ENCODE peak calls at places on chromosomes 6 and 20, in seven cellular contexts. S is H4; M is neural progenitor cell; X is activated CD4-positive, alpha-beta T cell treated with anti-CD3 and anti-CD28 coated beads, Interleukin-2, amount 10 ng/mL, durations not matched to agents 7 days and 5 days; W is ureter; Y is SHP77; A is RPMI7951. L is an unnamed sample.

GRCh38 chr6:45450801-45451200 is 73.1 kb upstream of the SUPT3H start:
- DNase-seq in S (no peak), W (no peak), X (no peak), M (no peak), Y (no peak), A (peak; percentile 24), L (no peak)

GRCh38 chr6:68975064-68975463 is 340.0 kb downstream of the ADGRB3 start:
- DNase-seq in M (peak; percentile 53), A (no peak), X (no peak), S (no peak), W (no peak), Y (no peak), L (no peak)

GRCh38 chr6:10414766-10415592 is at the start of gene TFAP2A:
- DNase-seq in A (peak; percentile 88), X (no peak), S (peak; percentile 79), M (peak; percentile 89), Y (no peak), W (peak; percentile 78), L (peak; percentile 84)

GRCh38 chr20:59320850-59321631 is 20.6 kb downstream of the EDN3 start:
- DNase-seq in W (no peak), S (no peak), M (no peak), Y (no peak), A (no peak), X (no peak), L (no peak)

GRCh38 chr6:36678488-36679042 is at the start of gene CDKN1A:
- DNase-seq in A (peak; percentile 95), W (peak; percentile 93), S (peak; percentile 94), M (peak; percentile 97), Y (peak; percentile 74), X (peak; percentile 76), L (peak; percentile 95)

GRCh38 chr6:136150961-136151360 is 99.2 kb downstream of the MTFR2 start:
- DNase-seq in W (no peak), A (no peak), Y (no peak), M (no peak), S (no peak), X (no peak), L (no peak)

GRCh38 chr6:160337301-160337700 is 10.9 kb upstream of the SLC22A3 start:
- DNase-seq in S (no peak), Y (no peak), M (no peak), W (no peak), X (no peak), A (peak; percentile 46), L (no peak)

GRCh38 chr6:9405825-9406224 is 970.5 kb upstream of the SLC35B3 start:
- DNase-seq in Y (no peak), A (no peak), W (no peak), S (no peak), X (no peak), M (no peak), L (no peak)

GRCh38 chr20:61757678-61758555 is 307.8 kb downstream of the TAF4 start:
- DNase-seq in W (no peak), A (peak; percentile 35), M (no peak), Y (no peak), X (no peak), S (no peak), L (no peak)

GRCh38 chr20:5135363-5136012 is 8.7 kb downstream of the CDS2 start:
- DNase-seq in M (no peak), S (no peak), Y (no peak), A (peak; percentile 17), X (no peak), W (no peak), L (no peak)

GRCh38 chr6:3553254-3553653 is 96.4 kb upstream of the SLC22A23 start:
- DNase-seq in Y (no peak), M (no peak), W (no peak), X (no peak), S (no peak), A (no peak), L (no peak)

GRCh38 chr6:168016756-168017525 is 19.5 kb downstream of the KIF25 start:
- DNase-seq in S (no peak), X (no peak), Y (no peak), M (no peak), A (peak; percentile 79), W (peak; percentile 52), L (no peak)